ENCODE peak calls at places on chromosome 16, in five cellular contexts. U is pancreas, J is omental fat pad, C is GM10248, N is dorsolateral prefrontal cortex. B is an unnamed sample.

GRCh38 chr16:89316701-89317100 is 99.2 kb downstream of the ZNF778 start:
- DNase-seq in U (no peak), J (no peak), C (no peak), N (no peak), B (no peak)

GRCh38 chr16:80627108-80627507 is 86.3 kb downstream of the DYNLRB2 start:
- DNase-seq in U (no peak), J (no peak), C (peak), N (no peak), B (peak)

GRCh38 chr16:47848481-47849109 is 307.2 kb downstream of the ABCC12 start:
- DNase-seq in U (no peak), J (no peak), C (no peak), N (peak), B (no peak)

GRCh38 chr16:46627746-46628145 is 6.6 kb upstream of the SHCBP1 start:
- DNase-seq in U (no peak), J (no peak), C (no peak), N (no peak), B (no peak)

GRCh38 chr16:81645303-81645702 is 133.8 kb upstream of the PLCG2 start:
- DNase-seq in U (no peak), J (no peak), C (no peak), N (peak), B (no peak)

GRCh38 chr16:89897204-89897603 is 21.5 kb upstream of the MC1R start:
- DNase-seq in U (no peak), J (no peak), C (no peak), N (no peak), B (no peak)

GRCh38 chr16:87723224-87723619 is 42.6 kb downstream of the KLHDC4 start:
- DNase-seq in U (no peak), J (no peak), C (peak), N (peak), B (peak)

GRCh38 chr16:48276102-48276501 is 28.8 kb upstream of the ABCC11 start:
- DNase-seq in U (no peak), J (no peak), C (no peak), N (peak), B (no peak)

GRCh38 chr16:55668337-55669281 is 12.8 kb downstream of the SLC6A2 start:
- DNase-seq in U (no peak), J (no peak), C (no peak), N (no peak), B (no peak)

GRCh38 chr16:58022601-58023371 is 2.8 kb upstream of the MMP15 start:
- DNase-seq in U (peak), J (no peak), C (no peak), N (peak), B (no peak)

GRCh38 chr16:7051586-7052349 is 280.9 kb upstream of the RBFOX1 start:
- DNase-seq in U (no peak), J (no peak), C (no peak), N (no peak), B (no peak)

GRCh38 chr16:53769787-53770186 is 65.8 kb downstream of the FTO start:
- DNase-seq in U (no peak), J (no peak), C (no peak), N (no peak), B (no peak)

GRCh38 chr16:89139907-89140361 is 31.6 kb upstream of the CDH15 start:
- DNase-seq in U (peak), J (no peak), C (no peak), N (no peak), B (no peak)

GRCh38 chr16:75116081-75116910 is at the start of gene LDHD:
- DNase-seq in U (peak), J (no peak), C (no peak), N (peak), B (no peak)

GRCh38 chr16:59905628-59906027 is 1171.5 kb upstream of the GOT2 start:
- DNase-seq in U (no peak), J (no peak), C (no peak), N (no peak), B (no peak)

GRCh38 chr16:4011225-4011939 is 104.9 kb downstream of the ADCY9 start:
- DNase-seq in U (no peak), J (no peak), C (no peak), N (no peak), B (no peak)

GRCh38 chr16:80509872-80510271 is 30.9 kb upstream of the DYNLRB2 start:
- DNase-seq in U (no peak), J (no peak), C (no peak), N (no peak), B (no peak)

GRCh38 chr16:21159281-21159951 is 942 bp downstream of the LDAF1 start:
- DNase-seq in U (peak), J (peak), C (peak), N (no peak), B (peak)

GRCh38 chr16:89815639-89816348 is 653 bp downstream of the FANCA start:
- DNase-seq in U (no peak), J (no peak), C (peak), N (no peak), B (peak)

GRCh38 chr16:68951991-68952877 is 108.9 kb downstream of the TANGO6 start:
- DNase-seq in U (no peak), J (no peak), C (no peak), N (no peak), B (no peak)

GRCh38 chr16:88116121-88116900 is 165.1 kb downstream of the BANP start:
- DNase-seq in U (no peak), J (no peak), C (no peak), N (no peak), B (no peak)

GRCh38 chr16:86218479-86219170 is 291.7 kb upstream of the FOXF1 start:
- DNase-seq in U (no peak), J (no peak), C (no peak), N (no peak), B (no peak)

GRCh38 chr16:17177968-17178880 is 292.5 kb downstream of the XYLT1 start:
- DNase-seq in U (no peak), J (no peak), C (no peak), N (no peak), B (no peak)

GRCh38 chr16:85529489-85530369 is 83.4 kb upstream of the GSE1 start:
- DNase-seq in U (no peak), J (no peak), C (no peak), N (no peak), B (no peak)

GRCh38 chr16:30985401-30986128 is 558 bp downstream of the HSD3B7 start:
- DNase-seq in U (peak), J (no peak), C (no peak), N (no peak), B (no peak)

GRCh38 chr16:83200005-83200779 is 573.4 kb downstream of the CDH13 start:
- DNase-seq in U (no peak), J (no peak), C (no peak), N (peak), B (no peak)

GRCh38 chr16:55470533-55471371 is 8.2 kb upstream of the MMP2 start:
- DNase-seq in U (no peak), J (no peak), C (no peak), N (no peak), B (no peak)

GRCh38 chr16:71499775-71500364 is 10.7 kb upstream of the ZNF19 start:
- DNase-seq in U (no peak), J (no peak), C (peak), N (peak), B (peak)
- TF ChIP-seq CTCF in U (peak), J (no peak), C (peak), N (peak), B (peak)

DNA sequence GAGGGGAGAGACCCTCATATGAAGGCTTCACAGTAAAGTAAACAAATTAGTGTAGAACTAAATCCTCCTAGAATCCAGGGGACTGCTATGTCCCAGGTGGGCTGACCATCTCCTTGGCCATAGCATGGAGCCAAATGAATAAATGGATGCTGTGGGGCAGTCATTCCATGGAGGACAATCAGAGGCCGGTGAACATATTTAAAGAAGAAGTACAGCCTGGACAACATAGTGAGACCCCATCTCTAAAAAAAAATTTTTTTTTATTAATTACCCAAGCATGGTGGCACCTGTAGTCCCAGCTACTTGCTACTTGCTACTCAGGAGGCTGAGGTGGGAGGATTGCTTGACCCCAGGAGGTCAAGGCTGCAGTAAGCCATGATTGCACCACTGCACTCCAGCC is 5.3 kb upstream of the CBFB start:
- DNase-seq in U (no peak), J (no peak), C (no peak), N (no peak), B (no peak)
- TF ChIP-seq CTCF in U (no peak), J (no peak), C (no peak), N (no peak), B (no peak)

DNA sequence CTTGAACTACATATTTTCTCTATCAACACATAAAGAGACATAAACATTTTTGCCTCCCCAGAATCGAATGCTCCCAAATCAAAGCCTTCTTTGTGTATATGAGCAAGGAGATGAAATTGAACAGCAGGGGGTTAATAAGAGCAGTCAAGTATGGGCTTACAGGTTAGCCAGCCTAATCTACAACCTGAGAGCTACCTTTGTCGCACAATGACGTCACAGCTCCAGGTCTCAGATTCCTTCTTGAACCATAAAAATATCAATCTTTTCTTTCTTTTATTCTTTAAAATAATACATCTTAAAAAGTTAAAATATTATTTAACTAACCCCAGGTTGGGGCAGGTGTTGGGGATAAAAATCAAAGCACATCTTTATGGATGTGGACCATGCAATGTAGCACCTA is 482.9 kb upstream of the CDH11 start:
- DNase-seq in U (no peak), J (no peak), C (no peak), N (no peak), B (no peak)
- TF ChIP-seq CTCF in U (no peak), J (no peak), C (no peak), N (no peak), B (no peak)

DNA sequence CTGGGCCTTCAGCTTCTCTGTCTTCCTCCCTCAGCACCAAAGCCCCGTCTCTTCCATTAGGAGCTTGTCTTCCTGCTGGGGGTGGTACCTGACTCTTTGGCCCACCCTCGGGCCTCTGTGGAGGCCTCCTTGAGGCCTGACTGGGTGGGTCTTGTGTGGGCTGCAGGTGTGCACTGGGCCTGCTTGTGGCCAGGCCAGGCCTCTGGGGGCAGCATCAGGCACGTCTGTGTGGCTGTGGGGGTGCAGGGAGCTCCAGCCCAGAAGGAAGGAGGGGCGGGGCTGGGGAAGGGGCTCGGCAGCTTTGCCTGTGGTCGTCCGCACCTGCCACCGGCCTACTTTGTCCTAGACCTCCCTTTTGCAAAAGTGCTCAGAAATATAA is 7.0 kb downstream of the PIGQ start:
- DNase-seq in U (no peak), J (no peak), C (no peak), N (no peak), B (no peak)
- TF ChIP-seq CTCF in U (no peak), J (no peak), C (peak), N (no peak), B (no peak)

GRCh38 chr16:15642557-15643452 is at the start of gene MARF1:
- DNase-seq in U (peak), J (peak), C (peak), N (peak), B (peak)
- TF ChIP-seq CTCF in U (no peak), J (no peak), C (peak), N (peak), B (peak)

DNA sequence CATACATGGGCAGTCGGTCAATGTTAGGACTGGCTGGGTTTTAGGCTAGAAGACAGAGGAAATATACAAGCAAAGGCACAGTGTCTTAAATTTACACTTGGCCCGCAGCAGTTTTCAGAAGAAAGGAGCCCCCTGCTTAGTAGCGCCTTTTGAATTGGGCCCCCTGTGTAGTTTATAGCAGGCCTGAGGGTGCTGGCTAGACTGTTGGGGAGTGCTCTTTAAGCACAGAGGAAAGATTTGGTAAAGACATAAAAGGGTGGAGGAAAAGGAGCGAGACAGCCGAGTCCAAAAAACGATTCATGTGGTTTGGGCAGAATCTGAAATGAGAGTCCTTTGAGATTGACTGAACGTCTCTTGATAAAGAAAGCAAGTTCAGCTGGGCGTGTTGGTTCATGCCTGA is 10.6 kb downstream of the RMI2 start:
- DNase-seq in U (no peak), J (no peak), C (no peak), N (no peak), B (no peak)
- TF ChIP-seq CTCF in U (no peak), J (no peak), C (no peak), N (no peak), B (no peak)

GRCh38 chr16:83781-84615 is 6.0 kb downstream of the MPG start:
- DNase-seq in U (no peak), J (no peak), C (no peak), N (no peak), B (no peak)
- TF ChIP-seq CTCF in U (no peak), J (no peak), C (no peak), N (no peak), B (no peak)

B was measured in GM20000.